ENCODE peak calls at places on chromosome 17, in four cellular contexts. X is CD4-positive, alpha-beta memory T cell; S is stomach; L is kidney. V is an unnamed sample.

GRCh38 chr17:47851764-47852112 is 775 bp upstream of the SP6 start:
- DNase-seq in X (no peak), S (no peak), L (no peak), V (no peak)

GRCh38 chr17:40373324-40373723 is 8.8 kb upstream of the GJD3 start:
- DNase-seq in X (no peak), S (no peak), L (no peak), V (no peak)

GRCh38 chr17:5443728-5444127 is 4.8 kb upstream of the C1QBP start:
- DNase-seq in X (no peak), S (no peak), L (no peak), V (no peak)

GRCh38 chr17:55086635-55087058 is 118.1 kb downstream of the STXBP4 start:
- DNase-seq in X (no peak), S (no peak), L (no peak), V (no peak)

GRCh38 chr17:79678091-79678731 is 52.5 kb upstream of the ENPP7 start:
- DNase-seq in X (no peak), S (no peak), L (peak; percentile 20), V (no peak)

GRCh38 chr17:50128441-50129302 is 1.3 kb downstream of the SAMD14 start:
- DNase-seq in X (no peak), S (no peak), L (no peak), V (no peak)

GRCh38 chr17:48612854-48613691 is 2.0 kb downstream of the HOXB8 start:
- DNase-seq in X (peak; percentile 58), S (no peak), L (peak; percentile 78), V (no peak)

GRCh38 chr17:69716571-69716970 is 302.1 kb downstream of the MAP2K6 start:
- DNase-seq in X (no peak), S (no peak), L (no peak), V (no peak)

GRCh38 chr17:59371426-59372099 is 40.1 kb downstream of the YPEL2 start:
- DNase-seq in X (no peak), S (no peak), L (peak; percentile 82), V (no peak)

GRCh38 chr17:39604911-39605491 is 2.7 kb downstream of the NEUROD2 start:
- DNase-seq in X (no peak), S (no peak), L (no peak), V (no peak)

GRCh38 chr17:39197380-39198185 is at the start of gene CACNB1:
- DNase-seq in X (peak; percentile 60), S (peak; percentile 72), L (peak; percentile 92), V (peak; percentile 82)

GRCh38 chr17:67636841-67637240 is 80.9 kb upstream of the NOL11 start:
- DNase-seq in X (no peak), S (no peak), L (no peak), V (no peak)

GRCh38 chr17:39401412-39402278 is at the start of gene FBXL20:
- DNase-seq in X (peak; percentile 92), S (peak; percentile 96), L (peak; percentile 97), V (peak; percentile 95)

GRCh38 chr17:38663964-38664644 is 10.7 kb downstream of the EPOP start:
- DNase-seq in X (no peak), S (no peak), L (no peak), V (no peak)

GRCh38 chr17:77963441-77963840 is 4.9 kb downstream of the TNRC6C start:
- DNase-seq in X (peak; percentile 68), S (no peak), L (no peak), V (no peak)

GRCh38 chr17:76544123-76544915 is 4.5 kb downstream of the PRCD start:
- DNase-seq in X (no peak), S (no peak), L (peak; percentile 73), V (no peak)

GRCh38 chr17:74760404-74761105 is 12.1 kb downstream of the NHERF1 start:
- DNase-seq in X (no peak), S (no peak), L (no peak), V (no peak)

GRCh38 chr17:56441331-56441730 is 152.2 kb upstream of the NOG start:
- DNase-seq in X (no peak), S (no peak), L (no peak), V (no peak)

GRCh38 chr17:55783684-55784245 is 32.9 kb downstream of the PCTP start:
- DNase-seq in X (no peak), S (peak; percentile 35), L (peak; percentile 75), V (peak; percentile 50)

GRCh38 chr17:17523001-17523713 is 27.0 kb upstream of the RASD1 start:
- DNase-seq in X (no peak), S (peak; percentile 89), L (peak; percentile 62), V (no peak)
- H3K27ac ChIP-seq in X (no peak overlapping the region), S (peak overlapping the region; percentile 43), L (no peak overlapping the region), V (no peak overlapping the region)

DNA sequence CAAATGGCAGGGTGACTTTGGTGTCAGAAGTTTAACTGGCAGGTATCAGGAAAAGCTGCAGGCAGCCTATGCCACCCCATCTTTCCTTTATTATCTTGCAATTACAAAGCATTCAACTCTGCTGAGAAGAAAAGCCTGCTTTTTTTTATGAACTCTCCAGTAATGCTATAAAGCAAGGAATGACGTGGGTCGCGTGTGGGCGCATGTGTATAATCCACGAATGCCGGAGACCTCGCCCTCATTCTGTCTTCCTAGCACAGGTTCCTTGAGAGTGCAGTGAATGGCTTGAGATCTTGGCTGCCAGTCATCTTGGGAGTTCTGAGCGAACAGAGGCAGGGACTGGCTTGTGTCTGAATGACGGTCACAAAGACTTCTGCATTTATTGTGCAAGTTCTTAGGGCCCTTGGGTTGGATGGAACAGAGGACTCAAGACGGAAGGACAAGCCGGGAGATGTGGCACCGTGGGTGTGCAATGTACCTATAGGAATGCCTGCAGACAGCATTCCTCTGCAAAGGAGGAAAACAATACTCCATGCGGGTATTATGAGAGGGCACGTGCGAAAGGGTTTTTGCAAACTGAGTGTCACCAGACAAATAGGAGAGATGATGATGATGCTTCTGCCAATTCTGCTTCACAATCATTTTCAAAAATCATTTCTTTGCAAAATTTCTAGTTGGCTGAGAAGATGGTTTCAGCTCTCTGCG is 96.1 kb upstream of the ELAC2 start:
- DNase-seq in X (no peak), S (no peak), L (no peak), V (no peak)
- H3K4me3 ChIP-seq in X (no peak overlapping the region), S (no peak overlapping the region), L (no peak overlapping the region), V (no peak overlapping the region)

DNA sequence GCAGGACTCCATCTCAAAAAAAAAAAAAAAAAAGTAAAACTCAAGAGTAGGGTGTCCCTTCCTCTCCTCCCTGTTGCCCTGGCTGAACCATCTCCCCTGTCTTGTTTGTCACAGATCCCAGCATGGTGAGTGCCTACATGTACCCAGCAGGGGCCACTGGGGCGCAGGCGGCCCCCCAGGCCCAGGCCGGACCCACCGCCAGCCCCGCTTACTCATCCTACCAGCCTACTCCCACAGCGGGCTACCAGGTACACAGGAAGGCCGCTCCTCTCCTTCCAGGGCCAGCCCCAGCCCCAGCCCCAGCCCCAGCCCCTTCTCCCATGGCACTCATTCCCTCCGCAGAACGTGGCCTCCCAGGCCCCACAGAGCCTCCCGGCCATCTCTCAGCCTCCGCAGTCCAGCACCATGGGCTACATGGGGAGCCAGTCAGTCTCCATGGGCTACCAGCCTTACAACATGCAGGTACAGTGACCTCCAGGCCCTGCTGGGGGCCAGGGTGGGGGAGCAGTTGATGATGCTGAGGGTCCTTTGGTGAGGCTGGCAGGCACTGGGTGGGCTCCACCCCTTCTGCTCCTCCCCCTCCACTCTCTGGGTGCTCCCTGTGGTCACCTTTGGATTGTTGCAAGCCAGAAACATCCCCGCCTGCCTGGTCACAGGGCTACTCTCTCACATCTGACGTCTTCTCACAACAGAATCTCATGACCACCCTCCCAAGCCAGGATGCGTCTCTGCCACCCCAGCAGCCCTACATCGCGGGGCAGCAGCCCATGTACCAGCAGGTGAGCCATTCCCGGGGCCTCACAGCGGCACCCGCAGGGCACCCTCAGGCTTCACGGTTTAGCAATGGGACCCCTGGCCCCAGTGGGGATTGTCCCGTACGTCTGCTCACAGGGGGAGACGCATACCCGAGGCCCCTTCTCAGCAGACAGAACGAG is 2.5 kb upstream of the MRPL12 start:
- DNase-seq in X (no peak), S (no peak), L (no peak), V (no peak)
- H3K36me3 ChIP-seq in X (peaks cover 33% of the 10 kb centered on the region), S (peaks cover 68% of the 10 kb centered on the region), L (peaks cover 8% of the 10 kb centered on the region), V (peaks cover 63% of the 10 kb centered on the region)

GRCh38 chr17:63440770-63441335 is 5.3 kb downstream of the CYB561 start:
- DNase-seq in X (no peak), S (no peak), L (no peak), V (no peak)
- H3K27ac ChIP-seq in X (peak overlapping the region; percentile 43), S (no peak overlapping the region), L (no peak overlapping the region), V (peak overlapping the region; percentile 71)

DNA sequence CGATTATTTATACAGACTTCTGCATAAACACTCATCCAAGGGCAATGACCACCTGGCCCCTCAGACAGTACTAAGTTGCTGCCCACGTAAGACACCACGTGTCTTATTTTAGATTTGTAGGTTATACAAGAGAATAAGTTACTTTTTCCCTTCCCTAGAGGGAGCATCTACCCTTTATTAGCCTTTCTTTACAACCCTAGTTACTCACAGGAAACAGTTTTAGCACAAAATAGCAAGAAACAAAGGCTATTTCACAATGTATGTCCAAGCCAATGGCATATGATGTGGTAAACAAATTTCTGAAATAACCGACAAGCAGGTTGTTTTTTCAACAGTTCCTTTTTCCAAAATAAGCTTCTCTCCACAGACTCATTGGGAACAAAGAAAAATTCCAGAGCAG is 50.1 kb upstream of the ERN1 start:
- DNase-seq in X (no peak), S (no peak), L (no peak), V (no peak)
- H3K4me3 ChIP-seq in X (no peak overlapping the region), S (no peak overlapping the region), L (no peak overlapping the region), V (no peak overlapping the region)

DNA sequence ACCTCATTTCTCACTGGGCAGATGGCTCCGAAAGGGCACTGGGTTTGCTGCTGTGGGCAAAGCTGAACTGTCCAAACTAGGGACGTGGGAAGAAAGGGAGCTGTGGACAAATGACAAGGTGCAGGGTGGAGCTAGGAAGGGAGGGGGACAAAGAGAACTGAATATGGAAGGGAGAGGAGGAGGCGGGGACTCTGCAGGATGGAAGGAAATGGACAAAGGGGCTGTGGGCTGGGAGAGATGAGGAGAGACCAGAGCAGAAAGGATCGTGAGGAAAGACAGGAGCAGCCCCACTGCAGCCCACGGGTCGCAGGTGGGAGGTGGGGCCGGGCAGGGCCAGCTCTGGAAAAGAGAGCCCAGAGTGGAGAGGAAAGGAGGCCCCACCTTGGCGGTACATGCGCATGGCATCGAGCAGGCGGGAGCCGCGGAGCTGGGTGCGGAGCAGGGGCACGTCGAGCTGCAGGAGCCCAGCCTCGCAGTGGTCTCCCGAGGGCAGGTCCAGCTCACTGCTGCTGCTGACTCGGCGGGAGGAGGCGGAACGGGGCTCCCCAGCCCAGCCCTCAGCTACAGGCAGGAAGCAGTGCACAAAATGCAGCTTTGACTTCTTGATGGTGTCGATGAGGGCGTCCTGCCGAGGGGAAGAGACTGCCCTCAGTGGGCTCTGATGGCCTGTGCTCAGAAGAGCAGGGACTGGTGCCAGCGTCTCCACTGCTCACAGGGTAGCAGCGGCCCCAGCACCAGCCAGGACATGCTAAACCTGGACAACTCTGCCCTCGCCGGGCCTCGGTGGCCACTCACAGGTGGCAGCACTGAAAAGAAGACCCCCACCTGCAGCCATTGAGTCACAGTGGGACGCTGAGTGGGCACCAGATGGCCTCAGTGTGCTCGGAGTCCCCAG is 66.8 kb downstream of the PIPOX start:
- DNase-seq in X (no peak), S (no peak), L (peak; percentile 74), V (no peak)
- H3K36me3 ChIP-seq in X (peaks cover 84% of the 10 kb centered on the region), S (peaks cover 100% of the 10 kb centered on the region), L (peaks cover 5% of the 10 kb centered on the region), V (peaks cover 88% of the 10 kb centered on the region)